ENCODE peak calls at places on chromosome 5, in five cellular contexts. S is mesenchymal stem cell, B is H9, O is H1, F is trophoblast cell. T is an unnamed sample.
A peak's percentile ranks its signal among the peaks of the same experiment; 100 is the strongest.

GRCh38 chr5:136128416-136128935 is 4.2 kb upstream of the SMAD5 start:
- DNase-seq in S (no peak), B (no peak), O (no peak), F (no peak), T (no peak)

GRCh38 chr5:54793612-54794436 is 191.6 kb downstream of the ESM1 start:
- DNase-seq in S (peak; percentile 15), B (no peak), O (no peak), F (no peak), T (no peak)

GRCh38 chr5:111447822-111448221 is 64.5 kb downstream of the STARD4 start:
- DNase-seq in S (no peak), B (no peak), O (no peak), F (peak; percentile 80), T (peak; percentile 6)

GRCh38 chr5:160092519-160092918 is 26.7 kb downstream of the PWWP2A start:
- DNase-seq in S (no peak), B (no peak), O (no peak), F (no peak), T (no peak)

GRCh38 chr5:10536511-10536910 is 27.4 kb upstream of the ANKRD33B start:
- DNase-seq in S (no peak), B (no peak), O (no peak), F (no peak), T (no peak)

GRCh38 chr5:176775409-176775808 is 35.0 kb upstream of the UNC5A start:
- DNase-seq in S (no peak), B (peak; percentile 8), O (no peak), F (no peak), T (no peak)

GRCh38 chr5:134510970-134511795 is 14.3 kb upstream of the JADE2 start:
- DNase-seq in S (peak; percentile 43), B (peak; percentile 93), O (peak; percentile 78), F (peak; percentile 85), T (no peak)

GRCh38 chr5:62494772-62495171 is 82.2 kb downstream of the IPO11 start:
- DNase-seq in S (no peak), B (no peak), O (no peak), F (no peak), T (no peak)

GRCh38 chr5:38825494-38825893 is 20.3 kb upstream of the OSMR start:
- DNase-seq in S (peak; percentile 53), B (no peak), O (no peak), F (no peak), T (no peak)

GRCh38 chr5:59487068-59487686 is 406.3 kb downstream of the PDE4D start:
- DNase-seq in S (no peak), B (no peak), O (no peak), F (no peak), T (no peak)

GRCh38 chr5:134749415-134749814 is 9.2 kb upstream of the DDX46 start:
- DNase-seq in S (no peak), B (no peak), O (no peak), F (no peak), T (no peak)

GRCh38 chr5:61450170-61450815 is 118.2 kb downstream of the ZSWIM6 start:
- DNase-seq in S (peak; percentile 90), B (no peak), O (no peak), F (no peak), T (peak; percentile 3)

GRCh38 chr5:143659614-143660238 is 152.2 kb upstream of the HMHB1 start:
- DNase-seq in S (no peak), B (no peak), O (no peak), F (peak; percentile 28), T (no peak)

GRCh38 chr5:172796306-172796705 is 25.3 kb upstream of the DUSP1 start:
- DNase-seq in S (no peak), B (no peak), O (no peak), F (no peak), T (no peak)

GRCh38 chr5:75616961-75617660 is 5.9 kb downstream of the ANKDD1B start:
- DNase-seq in S (peak; percentile 46), B (no peak), O (no peak), F (no peak), T (no peak)

GRCh38 chr5:52521236-52521635 is 266.5 kb upstream of the ITGA1 start:
- DNase-seq in S (no peak), B (no peak), O (no peak), F (no peak), T (no peak)

GRCh38 chr5:111513175-111513520 is 813 bp upstream of the STARD4 start:
- DNase-seq in S (no peak), B (no peak), O (no peak), F (no peak), T (no peak)

GRCh38 chr5:137071526-137071925 is 427.6 kb downstream of the SPOCK1 start:
- DNase-seq in S (no peak), B (no peak), O (no peak), F (no peak), T (no peak)

DNA sequence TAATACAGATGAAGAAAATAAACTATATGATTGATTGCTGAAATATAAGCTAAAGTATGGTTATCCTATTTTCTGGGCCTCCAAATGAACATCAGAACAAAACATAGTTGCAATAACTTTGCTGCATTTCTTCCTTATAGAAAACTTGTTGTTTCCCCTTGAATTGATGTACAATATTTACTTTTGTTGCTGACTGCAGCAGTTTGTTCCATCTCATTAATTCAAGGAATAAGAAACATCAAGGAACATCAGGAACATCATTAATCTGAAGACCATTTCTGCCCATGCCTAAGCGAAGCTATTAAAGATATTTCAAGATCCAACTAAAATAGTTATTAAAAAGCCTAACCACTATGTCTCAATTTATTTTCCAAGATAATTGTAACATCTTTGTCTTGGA is 363.6 kb upstream of the EDIL3 start:
- DNase-seq in S (no peak), B (no peak), O (no peak), F (no peak), T (no peak)
- H2BK12ac ChIP-seq in S (no peak overlapping the region), B (no peak overlapping the region), O (no peak overlapping the region), F (no peak overlapping the region), T (no peak overlapping the region)

DNA sequence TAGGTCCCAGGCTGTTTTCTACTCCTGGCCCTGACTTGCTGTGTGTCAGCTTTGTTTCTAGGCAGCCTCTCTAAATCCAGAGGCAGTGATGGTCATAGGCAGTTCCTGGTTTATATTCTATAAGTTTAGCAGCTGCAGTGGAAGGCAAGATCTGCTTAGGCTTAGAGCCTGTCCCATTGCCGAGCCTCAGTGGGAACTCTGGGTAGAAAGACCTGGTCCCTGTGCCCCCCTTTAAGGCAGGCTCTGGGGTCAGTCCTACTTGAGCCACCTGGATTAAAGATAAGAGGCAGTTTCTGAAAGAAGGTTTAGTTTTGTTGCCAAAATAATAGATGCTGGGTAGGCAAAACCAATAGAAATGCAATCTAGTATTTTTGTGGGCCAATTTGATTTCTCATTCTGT is 13.6 kb downstream of the MCCC2 start:
- DNase-seq in S (no peak), B (no peak), O (no peak), F (no peak), T (no peak)
- H2BK12ac ChIP-seq in S (no peak overlapping the region), B (no peak overlapping the region), O (no peak overlapping the region), F (peak overlapping the region; percentile 89), T (no peak overlapping the region)

GRCh38 chr5:120471971-120472370 is 7.9 kb downstream of the PRR16 start:
- DNase-seq in S (no peak), B (no peak), O (no peak), F (no peak), T (no peak)
- H2BK12ac ChIP-seq in S (no peak overlapping the region), B (no peak overlapping the region), O (no peak overlapping the region), F (no peak overlapping the region), T (no peak overlapping the region)

GRCh38 chr5:156584856-156585255 is 257.9 kb downstream of the SGCD start:
- DNase-seq in S (no peak), B (no peak), O (no peak), F (no peak), T (no peak)

GRCh38 chr5:156581725-156582124 is 254.8 kb downstream of the SGCD start:
- DNase-seq in S (no peak), B (no peak), O (no peak), F (no peak), T (no peak)

GRCh38 chr5:156587012-156587411 is 260.0 kb downstream of the SGCD start:
- DNase-seq in S (no peak), B (no peak), O (no peak), F (no peak), T (no peak)

GRCh38 chr5:156585999-156586398 is 259.0 kb downstream of the SGCD start:
- DNase-seq in S (no peak), B (no peak), O (no peak), F (no peak), T (no peak)

GRCh38 chr5:156582193-156582598 is 255.2 kb downstream of the SGCD start:
- DNase-seq in S (no peak), B (no peak), O (no peak), F (no peak), T (no peak)
- H2BK12ac ChIP-seq in S (no peak overlapping the region), B (no peak overlapping the region), O (no peak overlapping the region), F (no peak overlapping the region), T (no peak overlapping the region)

GRCh38 chr5:99879791-99880511 is 655.2 kb upstream of the FAM174A start:
- DNase-seq in S (no peak), B (no peak), O (no peak), F (no peak), T (no peak)
- H2BK12ac ChIP-seq in S (no peak overlapping the region), B (no peak overlapping the region), O (no peak overlapping the region), F (no peak overlapping the region), T (no peak overlapping the region)

GRCh38 chr5:4576161-4576748 is 563.9 kb upstream of the ADAMTS16 start:
- DNase-seq in S (no peak), B (no peak), O (no peak), F (no peak), T (no peak)
- H2BK12ac ChIP-seq in S (no peak overlapping the region), B (no peak overlapping the region), O (no peak overlapping the region), F (no peak overlapping the region), T (no peak overlapping the region)

GRCh38 chr5:180206993-180207392 is 2.0 kb downstream of the RASGEF1C start:
- DNase-seq in S (no peak), B (no peak), O (no peak), F (no peak), T (no peak)

GRCh38 chr5:180207593-180207992 is 1.4 kb downstream of the RASGEF1C start:
- DNase-seq in S (no peak), B (peak; percentile 65), O (no peak), F (no peak), T (no peak)

GRCh38 chr5:180208435-180209081 is 453 bp downstream of the RASGEF1C start:
- DNase-seq in S (peak; percentile 13), B (peak; percentile 43), O (no peak), F (no peak), T (peak; percentile 29)

GRCh38 chr5:180209137-180209581 is at the start of gene RASGEF1C:
- DNase-seq in S (peak; percentile 59), B (peak; percentile 68), O (no peak), F (peak; percentile 66), T (peak; percentile 75)

GRCh38 chr5:180208038-180208434 is 975 bp downstream of the RASGEF1C start:
- DNase-seq in S (no peak), B (peak; percentile 43), O (no peak), F (no peak), T (no peak)
- H2BK12ac ChIP-seq in S (no peak overlapping the region), B (no peak overlapping the region), O (no peak overlapping the region), F (no peak overlapping the region), T (no peak overlapping the region)